ENCODE peak calls at places on chromosomes 3 and 15, in ten cellular contexts. A, B, T, P, L, Y, C, O, J and V are unnamed samples.

GRCh38 chr3:51622402-51622801 is 48.6 kb upstream of the TEX264 start:
- DNase-seq in A (no peak), P (no peak), O (no peak), B (no peak), T (no peak), L (no peak), Y (no peak), C (no peak), J (no peak), V (no peak)

GRCh38 chr3:62882676-62883228 is 7.5 kb upstream of the CADPS start:
- DNase-seq in T (no peak), O (no peak), J (no peak), C (no peak), L (no peak), Y (no peak), B (no peak), A (no peak), P (no peak), V (no peak)

GRCh38 chr3:33131328-33132018 is 17.7 kb downstream of the CRTAP start:
- DNase-seq in A (peak; percentile 53), T (peak; percentile 59), O (no peak), Y (peak; percentile 49), J (no peak), L (peak; percentile 65), B (no peak), C (peak; percentile 75), P (no peak), V (no peak)

GRCh38 chr15:61327019-61327631 is 98.0 kb upstream of the RORA start:
- DNase-seq in A (no peak), T (peak; percentile 93), B (no peak), Y (no peak), L (no peak), O (no peak), P (no peak), C (no peak), J (peak; percentile 70), V (peak; percentile 64)

GRCh38 chr3:128068156-128068620 is 16.0 kb downstream of the SEC61A1 start:
- DNase-seq in O (no peak), Y (no peak), P (no peak), T (no peak), J (no peak), L (peak; percentile 72), B (no peak), C (no peak), A (peak; percentile 44), V (no peak)

GRCh38 chr3:159583662-159584061 is 405.0 kb upstream of the IL12A start:
- DNase-seq in Y (no peak), P (no peak), B (no peak), A (no peak), J (no peak), C (no peak), L (no peak), O (no peak), T (no peak), V (no peak)

GRCh38 chr15:67065531-67066005 is at the start of gene SMAD3:
- DNase-seq in L (peak; percentile 79), B (peak; percentile 60), C (peak; percentile 79), J (peak; percentile 90), A (peak; percentile 76), O (peak; percentile 73), P (peak; percentile 94), Y (peak; percentile 65), T (peak; percentile 38), V (peak; percentile 96)

GRCh38 chr3:105688821-105689220 is 180.0 kb downstream of the CBLB start:
- DNase-seq in T (no peak), O (no peak), L (no peak), J (no peak), Y (no peak), C (no peak), B (no peak), P (no peak), A (no peak), V (no peak)

GRCh38 chr15:91202510-91202909 is 102.5 kb downstream of the SV2B start:
- DNase-seq in T (no peak), B (no peak), J (no peak), C (no peak), L (no peak), P (peak; percentile 60), Y (no peak), A (no peak), O (no peak), V (no peak)

GRCh38 chr15:101781927-101782326 is 21.4 kb upstream of the OR4F6 start:
- DNase-seq in B (no peak), A (no peak), P (no peak), C (no peak), L (no peak), T (no peak), Y (no peak), O (no peak), J (no peak), V (no peak)